ENCODE peak calls at places on chromosome 20, in eight cellular contexts. I is GM23248, Z is OCI-LY7, Y is MM.1S, W is Karpas-422, U is HCT116, M is PC-3, S is SK-N-SH. E is an unnamed sample.

GRCh38 chr20:46349742-46350056 is 41.4 kb upstream of the CDH22 start:
- DNase-seq in U (no peak), M (no peak), Z (peak; percentile 69), W (no peak), S (no peak), I (no peak), Y (no peak), E (no peak)

GRCh38 chr20:50019466-50020256 is 36.9 kb downstream of the SNAI1 start:
- DNase-seq in W (no peak), Z (no peak), S (no peak), Y (no peak), M (peak; percentile 86), U (no peak), I (no peak), E (peak; percentile 61)

GRCh38 chr20:50248104-50248631 is 57.5 kb downstream of the CEBPB start:
- DNase-seq in M (no peak), Y (no peak), W (no peak), U (no peak), S (no peak), I (peak; percentile 86), Z (no peak), E (peak; percentile 88)

GRCh38 chr20:38878798-38879197 is 47.4 kb upstream of the FAM83D start:
- DNase-seq in W (no peak), U (no peak), Z (peak; percentile 55), M (peak; percentile 28), S (no peak), I (peak; percentile 61), Y (no peak), E (no peak)

GRCh38 chr20:8020314-8021079 is 936 bp upstream of the TMX4 start:
- DNase-seq in S (no peak), U (no peak), M (peak; percentile 77), Z (peak; percentile 82), Y (peak; percentile 72), I (no peak), W (peak; percentile 61), E (peak; percentile 72)

GRCh38 chr20:13149371-13149770 is 71.7 kb upstream of the ISM1 start:
- DNase-seq in W (no peak), Y (no peak), M (no peak), S (no peak), Z (no peak), I (peak; percentile 44), U (no peak), E (no peak)

GRCh38 chr20:8389381-8390368 is 257.6 kb downstream of the PLCB1 start:
- DNase-seq in I (peak; percentile 67), Y (peak; percentile 45), S (peak; percentile 27), M (peak; percentile 72), Z (peak; percentile 75), U (peak; percentile 23), W (peak; percentile 79), E (no peak)

GRCh38 chr20:44909872-44910689 is at the start of gene PABPC1L:
- DNase-seq in Y (peak; percentile 89), S (peak; percentile 93), Z (peak; percentile 90), I (peak; percentile 85), W (peak; percentile 93), U (peak; percentile 49), M (peak; percentile 79), E (peak; percentile 89)

GRCh38 chr20:63968136-63968927 is 1.4 kb downstream of the ZNF512B start:
- DNase-seq in Z (no peak), I (no peak), W (no peak), U (no peak), S (no peak), M (no peak), Y (no peak), E (peak; percentile 32)

GRCh38 chr20:13870349-13870748 is 85.5 kb downstream of the NDUFAF5 start:
- DNase-seq in I (no peak), W (no peak), Y (no peak), U (no peak), Z (no peak), M (no peak), S (no peak), E (no peak)

GRCh38 chr20:62806383-62807050 is 1.9 kb downstream of the OGFR start:
- DNase-seq in I (no peak), M (no peak), Y (no peak), S (no peak), Z (peak; percentile 29), U (no peak), W (no peak), E (no peak)

GRCh38 chr20:4666001-4666470 is 55.7 kb upstream of the PRND start:
- DNase-seq in M (peak; percentile 92), Z (no peak), S (no peak), I (peak; percentile 90), W (no peak), U (no peak), Y (peak; percentile 75), E (peak; percentile 75)

GRCh38 chr20:63166423-63167020 is 49.4 kb downstream of the YTHDF1 start:
- DNase-seq in U (no peak), Z (no peak), W (no peak), I (no peak), M (no peak), S (no peak), Y (no peak), E (no peak)

GRCh38 chr20:4942336-4942735 is 59.0 kb downstream of the SLC23A2 start:
- DNase-seq in U (no peak), Y (no peak), W (no peak), Z (peak; percentile 32), S (no peak), I (peak; percentile 91), M (no peak), E (peak; percentile 54)

GRCh38 chr20:19683168-19683567 is 74.9 kb upstream of the RIN2 start:
- DNase-seq in Z (no peak), I (no peak), U (no peak), Y (no peak), S (no peak), W (no peak), M (no peak), E (no peak)

GRCh38 chr20:47265984-47266383 is 90.5 kb downstream of the ZMYND8 start:
- DNase-seq in S (no peak), I (no peak), Z (no peak), Y (peak; percentile 24), W (no peak), M (no peak), U (no peak), E (no peak)

GRCh38 chr20:62349537-62350097 is 17.5 kb downstream of the LAMA5 start:
- DNase-seq in U (no peak), Y (no peak), Z (no peak), S (no peak), I (peak; percentile 29), M (no peak), W (no peak), E (no peak)

GRCh38 chr20:18795366-18795765 is 18.2 kb upstream of the SCP2D1 start:
- DNase-seq in Y (no peak), S (no peak), U (no peak), M (no peak), Z (no peak), W (no peak), I (no peak), E (no peak)

GRCh38 chr20:48683467-48684175 is 144.2 kb downstream of the PREX1 start:
- DNase-seq in I (no peak), S (no peak), M (no peak), U (no peak), W (no peak), Z (no peak), Y (no peak), E (no peak)

GRCh38 chr20:14773486-14773885 is 436.1 kb upstream of the FLRT3 start:
- DNase-seq in U (no peak), W (no peak), Y (no peak), I (no peak), M (no peak), S (no peak), Z (no peak), E (no peak)

GRCh38 chr20:62666736-62667529 is 24.6 kb downstream of the SLCO4A1 start:
- DNase-seq in U (no peak), Z (no peak), S (no peak), M (peak; percentile 65), Y (no peak), I (no peak), W (no peak), E (peak; percentile 83)

GRCh38 chr20:21008951-21009350 is 97.2 kb downstream of the LINC00237 start:
- DNase-seq in Z (no peak), W (no peak), Y (no peak), U (no peak), M (no peak), S (no peak), I (no peak), E (no peak)
- H3K9me2 ChIP-seq in Z (no peaks in the 10 kb centered on the region), W (no peaks in the 10 kb centered on the region), Y (no peaks in the 10 kb centered on the region), U (no peaks in the 10 kb centered on the region), M (no peaks in the 10 kb centered on the region), S (no peaks in the 10 kb centered on the region), I (no peaks in the 10 kb centered on the region), E (no peaks in the 10 kb centered on the region)

DNA sequence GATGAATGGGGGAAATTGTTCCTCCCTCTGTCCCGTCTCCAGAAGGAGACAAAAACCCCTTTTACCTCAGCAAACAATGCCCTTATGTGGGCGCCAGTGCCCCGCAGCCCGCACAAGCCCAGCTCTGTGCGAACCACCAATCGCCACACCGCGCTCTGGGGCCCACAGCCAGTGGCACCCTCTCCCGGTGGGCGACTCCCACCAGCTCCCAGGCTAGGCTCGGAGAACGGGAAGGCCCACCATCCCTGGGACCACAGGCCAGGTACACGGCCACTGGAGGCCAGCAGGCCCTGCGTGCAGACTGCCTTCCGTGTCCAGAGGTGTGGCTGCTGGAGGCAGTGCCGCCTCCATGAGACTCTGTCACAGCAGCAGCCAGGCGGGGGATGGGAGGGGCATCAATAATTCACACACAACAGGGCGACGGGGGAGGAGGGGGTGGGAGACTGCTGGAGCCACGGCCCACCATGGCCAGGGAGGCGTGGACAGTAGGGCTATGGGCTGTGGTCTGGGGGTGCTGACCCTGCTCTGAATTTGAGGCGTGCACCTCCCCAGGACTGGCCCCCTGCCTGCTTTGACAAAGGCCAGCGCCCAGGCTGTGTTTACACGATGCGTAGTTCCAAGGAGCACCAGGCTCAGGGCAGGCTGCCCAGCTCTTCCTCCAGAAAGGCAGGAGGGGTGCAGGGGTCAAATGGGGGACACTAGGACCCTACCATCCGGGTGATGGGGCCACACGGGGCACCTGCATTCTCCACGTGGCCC is 105.7 kb downstream of the ASXL1 start:
- DNase-seq in U (no peak), W (no peak), M (no peak), I (no peak), Y (no peak), Z (no peak), S (no peak), E (no peak)
- H3K4me2 ChIP-seq in U (no peak overlapping the region), W (no peak overlapping the region), M (no peak overlapping the region), I (no peak overlapping the region), Y (no peak overlapping the region), Z (no peak overlapping the region), S (no peak overlapping the region), E (no peak overlapping the region)

GRCh38 chr20:24616258-24617079 is 147.0 kb downstream of the SYNDIG1 start:
- DNase-seq in S (no peak), W (no peak), Y (no peak), U (no peak), M (no peak), I (no peak), Z (no peak), E (no peak)
- H3K9me3 ChIP-seq in S (no peaks in the 10 kb centered on the region), W (no peaks in the 10 kb centered on the region), Y (no peaks in the 10 kb centered on the region), U (no peaks in the 10 kb centered on the region), M (no peaks in the 10 kb centered on the region), I (no peaks in the 10 kb centered on the region), Z (no peaks in the 10 kb centered on the region), E (no peaks in the 10 kb centered on the region)

DNA sequence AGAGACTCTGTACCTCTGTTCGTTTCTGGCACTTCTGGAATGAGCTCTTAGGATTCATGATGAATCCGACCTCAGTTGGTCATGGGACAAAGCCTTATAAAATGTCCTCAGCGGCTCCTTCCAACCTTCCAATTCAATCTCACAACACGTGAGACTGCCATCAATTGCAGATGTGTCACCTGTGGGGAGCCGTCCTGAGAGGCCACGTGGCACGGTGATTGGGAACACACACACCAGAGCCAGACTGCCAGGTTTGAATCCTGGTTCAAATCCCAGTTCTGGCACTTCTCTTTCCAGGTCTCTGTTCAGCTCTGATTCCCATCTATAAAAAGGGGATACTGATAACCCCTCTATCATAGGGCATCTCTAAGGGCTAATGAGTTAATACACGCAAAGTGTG is 124.5 kb downstream of the ANKRD60 start:
- DNase-seq in Y (no peak), S (no peak), U (no peak), W (no peak), Z (no peak), M (no peak), I (no peak), E (no peak)
- H3K9me2 ChIP-seq in Y (no peaks in the 10 kb centered on the region), S (no peaks in the 10 kb centered on the region), U (no peaks in the 10 kb centered on the region), W (no peaks in the 10 kb centered on the region), Z (no peaks in the 10 kb centered on the region), M (no peaks in the 10 kb centered on the region), I (no peaks in the 10 kb centered on the region), E (no peaks in the 10 kb centered on the region)